ENCODE peak calls at places on chromosomes 5 and 9, in nine cellular contexts. One of them, this sample, is unnamed.

GRCh38 chr5:150241298-150242225 is 48.0 kb downstream of the CAMK2A start:
- DNase-seq in kidney epithelial cell: no peak
- DNase-seq in GM10248: no peak
- DNase-seq in HEK293T: no peak
- DNase-seq in GM12865: no peak
- DNase-seq in iPS-NIHi11: no peak
- DNase-seq in AG04450: no peak
- DNase-seq in substantia nigra: no peak
- DNase-seq in effector memory CD4-positive, alpha-beta T cell: no peak
- DNase-seq in this sample: no peak

GRCh38 chr9:129506892-129507291 is 114.0 kb downstream of the C9orf50 start:
- DNase-seq in kidney epithelial cell: no peak
- DNase-seq in GM10248: no peak
- DNase-seq in HEK293T: no peak
- DNase-seq in GM12865: no peak
- DNase-seq in iPS-NIHi11: no peak
- DNase-seq in AG04450: no peak
- DNase-seq in substantia nigra: no peak
- DNase-seq in effector memory CD4-positive, alpha-beta T cell: no peak
- DNase-seq in this sample: no peak

GRCh38 chr5:150085950-150086715 is at the start of gene CSF1R:
- DNase-seq in kidney epithelial cell: no peak
- DNase-seq in GM10248: no peak
- DNase-seq in HEK293T: no peak
- DNase-seq in GM12865: no peak
- DNase-seq in iPS-NIHi11: no peak
- DNase-seq in AG04450: no peak
- DNase-seq in substantia nigra: no peak
- DNase-seq in effector memory CD4-positive, alpha-beta T cell: no peak
- DNase-seq in this sample: no peak

GRCh38 chr5:179839328-179840256 is 18.9 kb downstream of the SQSTM1 start:
- DNase-seq in kidney epithelial cell: no peak
- DNase-seq in GM10248: no peak
- DNase-seq in HEK293T: no peak
- DNase-seq in GM12865: no peak
- DNase-seq in iPS-NIHi11: no peak
- DNase-seq in AG04450: no peak
- DNase-seq in substantia nigra: no peak
- DNase-seq in effector memory CD4-positive, alpha-beta T cell: no peak
- DNase-seq in this sample: no peak

GRCh38 chr9:134983094-134983493 is 65.4 kb upstream of the FCN1 start:
- DNase-seq in kidney epithelial cell: no peak
- DNase-seq in GM10248: peak; percentile 76
- DNase-seq in HEK293T: no peak
- DNase-seq in GM12865: peak; percentile 51
- DNase-seq in iPS-NIHi11: peak; percentile 81
- DNase-seq in AG04450: no peak
- DNase-seq in substantia nigra: no peak
- DNase-seq in effector memory CD4-positive, alpha-beta T cell: no peak
- DNase-seq in this sample: peak; percentile 55

GRCh38 chr5:10863763-10864383 is 102.8 kb upstream of the DAP start:
- DNase-seq in kidney epithelial cell: no peak
- DNase-seq in GM10248: peak; percentile 81
- DNase-seq in HEK293T: peak; percentile 79
- DNase-seq in GM12865: peak; percentile 71
- DNase-seq in iPS-NIHi11: peak; percentile 87
- DNase-seq in AG04450: no peak
- DNase-seq in substantia nigra: peak; percentile 10
- DNase-seq in effector memory CD4-positive, alpha-beta T cell: peak; percentile 16
- DNase-seq in this sample: peak; percentile 78

GRCh38 chr5:175861337-175862130 is 9.8 kb upstream of the CPLX2 start:
- DNase-seq in kidney epithelial cell: no peak
- DNase-seq in GM10248: no peak
- DNase-seq in HEK293T: no peak
- DNase-seq in GM12865: no peak
- DNase-seq in iPS-NIHi11: no peak
- DNase-seq in AG04450: no peak
- DNase-seq in substantia nigra: no peak
- DNase-seq in effector memory CD4-positive, alpha-beta T cell: no peak
- DNase-seq in this sample: no peak

GRCh38 chr9:109816490-109816889 is 36.5 kb downstream of the PALM2AKAP2 start:
- DNase-seq in kidney epithelial cell: peak; percentile 98
- DNase-seq in GM10248: no peak
- DNase-seq in HEK293T: no peak
- DNase-seq in GM12865: no peak
- DNase-seq in iPS-NIHi11: no peak
- DNase-seq in AG04450: peak; percentile 94
- DNase-seq in substantia nigra: no peak
- DNase-seq in effector memory CD4-positive, alpha-beta T cell: no peak
- DNase-seq in this sample: no peak

GRCh38 chr5:130066644-130067043 is 162.4 kb downstream of the CHSY3 start:
- DNase-seq in kidney epithelial cell: no peak
- DNase-seq in GM10248: no peak
- DNase-seq in HEK293T: no peak
- DNase-seq in GM12865: no peak
- DNase-seq in iPS-NIHi11: no peak
- DNase-seq in AG04450: no peak
- DNase-seq in substantia nigra: no peak
- DNase-seq in effector memory CD4-positive, alpha-beta T cell: no peak
- DNase-seq in this sample: no peak

GRCh38 chr9:34267660-34268059 is 61.4 kb downstream of the KIF24 start:
- DNase-seq in kidney epithelial cell: no peak
- DNase-seq in GM10248: no peak
- DNase-seq in HEK293T: no peak
- DNase-seq in GM12865: no peak
- DNase-seq in iPS-NIHi11: no peak
- DNase-seq in AG04450: no peak
- DNase-seq in substantia nigra: no peak
- DNase-seq in effector memory CD4-positive, alpha-beta T cell: no peak
- DNase-seq in this sample: no peak

GRCh38 chr9:27398982-27399653 is 102.2 kb upstream of the EQTN start:
- DNase-seq in kidney epithelial cell: no peak
- DNase-seq in GM10248: no peak
- DNase-seq in HEK293T: no peak
- DNase-seq in GM12865: no peak
- DNase-seq in iPS-NIHi11: no peak
- DNase-seq in AG04450: no peak
- DNase-seq in substantia nigra: no peak
- DNase-seq in effector memory CD4-positive, alpha-beta T cell: no peak
- DNase-seq in this sample: no peak

GRCh38 chr9:120337131-120337530 is 242.8 kb downstream of the CDK5RAP2 start:
- DNase-seq in kidney epithelial cell: no peak
- DNase-seq in GM10248: no peak
- DNase-seq in HEK293T: no peak
- DNase-seq in GM12865: no peak
- DNase-seq in iPS-NIHi11: no peak
- DNase-seq in AG04450: no peak
- DNase-seq in substantia nigra: no peak
- DNase-seq in effector memory CD4-positive, alpha-beta T cell: no peak
- DNase-seq in this sample: no peak

GRCh38 chr9:132609829-132610228 is 27.4 kb downstream of the BARHL1 start:
- DNase-seq in kidney epithelial cell: no peak
- DNase-seq in GM10248: no peak
- DNase-seq in HEK293T: no peak
- DNase-seq in GM12865: no peak
- DNase-seq in iPS-NIHi11: no peak
- DNase-seq in AG04450: peak; percentile 60
- DNase-seq in substantia nigra: no peak
- DNase-seq in effector memory CD4-positive, alpha-beta T cell: no peak
- DNase-seq in this sample: no peak

GRCh38 chr9:131419029-131419614 is 25.2 kb downstream of the PRRC2B start:
- DNase-seq in kidney epithelial cell: no peak
- DNase-seq in GM10248: no peak
- DNase-seq in HEK293T: no peak
- DNase-seq in GM12865: no peak
- DNase-seq in iPS-NIHi11: no peak
- DNase-seq in AG04450: no peak
- DNase-seq in substantia nigra: no peak
- DNase-seq in effector memory CD4-positive, alpha-beta T cell: no peak
- DNase-seq in this sample: no peak